ENCODE peak calls at places on chromosomes 5 and 9, in seven cellular contexts. U is NCI-H774, Q is left ventricle myocardium inferior, R is T47D, A is myocyte, L is HT-29, K is MCF 10A. C is an unnamed sample.

GRCh38 chr9:112854657-112855056 is 36.0 kb downstream of the SLC46A2 start:
- DNase-seq in A (no peak), Q (no peak), U (no peak), K (no peak), R (no peak), L (no peak), C (no peak)

GRCh38 chr9:138099803-138100598 is 222.4 kb downstream of the CACNA1B start:
- DNase-seq in K (no peak), U (no peak), L (no peak), A (no peak), Q (peak), R (no peak), C (no peak)

GRCh38 chr5:154384480-154385235 is 61.1 kb upstream of the SAP30L start:
- DNase-seq in R (no peak), U (no peak), L (no peak), Q (no peak), K (no peak), A (no peak), C (no peak)

GRCh38 chr9:27664136-27664819 is 91.0 kb upstream of the C9orf72 start:
- DNase-seq in R (no peak), A (no peak), L (no peak), Q (no peak), K (no peak), U (no peak), C (no peak)

GRCh38 chr5:116480894-116481510 is 93.6 kb downstream of the SEMA6A start:
- DNase-seq in K (no peak), U (no peak), L (no peak), A (no peak), R (peak), Q (no peak), C (no peak)

GRCh38 chr5:143592648-143593047 is 189.2 kb upstream of the NR3C1 start:
- DNase-seq in Q (no peak), L (no peak), A (peak), R (no peak), U (peak), K (peak), C (peak)

GRCh38 chr9:128361981-128362646 is 9.1 kb upstream of the URM1 start:
- DNase-seq in Q (peak), A (peak), R (peak), U (peak), K (peak), L (peak), C (peak)

GRCh38 chr5:143506881-143507552 is 103.5 kb upstream of the NR3C1 start:
- DNase-seq in Q (no peak), R (peak), L (peak), U (no peak), K (peak), A (peak), C (no peak)

GRCh38 chr9:37935106-37935505 is 31.2 kb upstream of the SLC25A51 start:
- DNase-seq in R (no peak), A (no peak), Q (no peak), L (no peak), K (no peak), U (no peak), C (no peak)

GRCh38 chr9:95017661-95018060 is 291.2 kb downstream of the AOPEP start:
- DNase-seq in A (no peak), R (no peak), U (no peak), Q (no peak), K (peak), L (no peak), C (no peak)

GRCh38 chr9:34123682-34124081 is 2.8 kb downstream of the DCAF12 start:
- DNase-seq in Q (no peak), K (no peak), A (peak), R (no peak), U (no peak), L (no peak), C (no peak)

GRCh38 chr5:89396262-89396975 is 513.4 kb upstream of the MEF2C start:
- DNase-seq in A (peak), L (no peak), K (no peak), Q (no peak), R (no peak), U (no peak), C (peak)

GRCh38 chr5:157222506-157223230 is 42.0 kb downstream of the ITK start:
- DNase-seq in Q (no peak), R (no peak), U (no peak), A (peak), K (peak), L (no peak), C (no peak)

GRCh38 chr9:112084907-112085306 is 90.2 kb downstream of the SUSD1 start:
- DNase-seq in U (no peak), K (no peak), Q (no peak), L (no peak), R (no peak), A (no peak), C (no peak)

GRCh38 chr5:56656816-56657740 is 158.3 kb upstream of the MAP3K1 start:
- DNase-seq in U (no peak), A (no peak), L (no peak), R (no peak), Q (no peak), K (peak), C (no peak)

C was measured in dermis microvascular lymphatic vessel endothelial cell.